ENCODE peak calls at places on chromosomes 3 and 15, in five cellular contexts. X, Q, T, Y and I are unnamed samples.

GRCh38 chr3:153052096-153052460 is 109.9 kb upstream of the RAP2B start:
- DNase-seq in Y (peak), T (no peak), Q (no peak), X (no peak), I (no peak)

GRCh38 chr3:77536038-77536775 is 496.3 kb downstream of the ROBO2 start:
- DNase-seq in X (no peak), Y (no peak), Q (no peak), T (no peak), I (peak)

GRCh38 chr3:57283366-57283765 is 9.1 kb downstream of the ASB14 start:
- DNase-seq in T (no peak), Y (no peak), X (no peak), Q (no peak), I (no peak)

GRCh38 chr15:41512512-41513281 is 930 bp downstream of the LTK start:
- DNase-seq in X (peak), Q (no peak), Y (no peak), T (no peak), I (no peak)

GRCh38 chr3:141421639-141422319 is 53.5 kb downstream of the ZBTB38 start:
- DNase-seq in Y (no peak), X (no peak), T (no peak), Q (no peak), I (no peak)

GRCh38 chr3:186639778-186640472 is at the start of gene FETUB:
- DNase-seq in T (no peak), Y (no peak), X (no peak), Q (no peak), I (no peak)

GRCh38 chr3:152031321-152031720 is 157.9 kb downstream of the SUCNR1 start:
- DNase-seq in T (no peak), Y (no peak), X (no peak), Q (no peak), I (no peak)

GRCh38 chr3:12471228-12471627 is 13.1 kb upstream of the TSEN2 start:
- DNase-seq in Y (peak), X (no peak), Q (no peak), T (no peak), I (no peak)

GRCh38 chr3:150232992-150233451 is 175.1 kb upstream of the TSC22D2 start:
- DNase-seq in X (no peak), Y (no peak), Q (no peak), T (no peak), I (no peak)

GRCh38 chr15:89812126-89812846 is 2.4 kb downstream of the ANPEP start:
- DNase-seq in T (no peak), Y (peak), X (no peak), Q (no peak), I (no peak)

DNA sequence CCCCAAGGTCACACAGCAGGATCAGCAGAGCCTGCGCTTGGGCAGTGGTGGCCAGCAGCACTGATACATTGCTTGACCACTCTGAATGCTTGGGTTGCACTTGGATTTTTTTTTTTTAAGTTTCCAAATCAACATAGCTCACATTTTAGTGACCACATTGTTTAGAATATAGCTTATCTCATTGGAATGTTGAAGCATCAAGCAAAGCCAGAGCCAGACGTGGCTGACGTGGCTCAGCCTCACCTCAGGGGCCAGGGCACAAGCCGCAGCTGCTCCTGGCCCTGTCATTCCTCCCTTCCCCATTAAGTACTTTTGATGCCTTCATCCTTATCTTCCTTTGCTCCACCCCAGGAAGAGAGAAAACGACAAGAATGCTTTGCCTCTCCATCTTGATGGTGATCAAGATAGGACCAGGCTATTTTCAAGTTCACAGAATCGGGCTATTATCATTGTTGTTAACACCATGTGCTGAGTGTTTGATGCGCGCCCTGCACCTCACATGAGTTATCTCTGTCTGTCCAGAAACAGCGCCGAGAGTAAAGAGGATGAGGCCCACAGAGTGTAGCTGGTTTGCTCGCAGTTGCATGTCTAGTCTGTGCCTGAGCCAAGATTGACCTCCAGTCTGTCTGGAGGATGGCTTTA is 75.8 kb downstream of the AAGAB start:
- DNase-seq in X (no peak), Q (no peak), T (no peak), Y (no peak), I (no peak)
- TF ChIP-seq SUZ12 in X (no peak), Q (no peak), T (no peak), Y (no peak), I (no peak)

GRCh38 chr3:24520941-24521305 is 26.3 kb upstream of the THRB start:
- DNase-seq in X (no peak), Y (peak), Q (no peak), T (no peak), I (no peak)

GRCh38 chr3:24520101-24520495 is 25.4 kb upstream of the THRB start:
- DNase-seq in Y (no peak), T (no peak), X (no peak), Q (no peak), I (no peak)

GRCh38 chr3:24521306-24522154 is 26.9 kb upstream of the THRB start:
- DNase-seq in Y (peak), Q (peak), X (peak), T (no peak), I (no peak)

GRCh38 chr3:24518990-24519367 is 24.3 kb upstream of the THRB start:
- DNase-seq in T (no peak), Y (no peak), Q (no peak), X (no peak), I (no peak)

DNA sequence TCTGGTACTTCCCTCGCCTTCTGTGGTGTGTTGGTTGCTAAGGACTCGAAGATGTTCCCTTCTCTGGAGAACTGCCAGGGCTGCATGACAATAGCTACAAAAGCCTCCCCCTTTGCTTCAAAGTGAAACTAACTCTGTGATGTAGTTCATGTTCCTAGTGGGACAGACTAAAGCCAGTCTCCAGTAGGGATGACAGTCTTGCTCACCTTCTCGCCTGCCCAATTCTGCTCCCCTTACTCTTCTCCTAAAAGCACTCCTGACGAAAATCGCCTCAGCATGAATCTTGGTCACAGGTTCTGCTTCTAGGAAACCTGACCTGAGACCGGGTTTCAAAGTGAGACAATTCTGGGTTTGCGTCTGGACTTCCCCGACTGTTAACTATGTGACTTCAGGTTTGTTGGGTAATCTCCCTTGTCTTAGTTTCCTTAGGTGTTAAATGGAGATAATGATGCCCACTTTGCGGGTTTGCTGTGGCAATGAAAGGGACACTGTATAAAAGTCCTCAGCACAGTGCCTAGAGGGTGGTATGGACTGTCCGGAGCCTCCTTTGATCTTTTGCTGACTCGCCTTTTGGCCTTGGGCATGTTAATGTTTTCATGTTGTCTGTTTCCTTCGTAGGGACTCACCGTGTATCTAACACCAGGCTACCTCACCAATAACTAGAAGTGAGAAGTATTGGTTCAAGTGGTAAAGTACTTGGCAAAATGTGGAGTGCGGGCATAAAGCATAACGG is 24.9 kb upstream of the THRB start:
- DNase-seq in X (no peak), T (peak), Q (no peak), Y (peak), I (no peak)
- TF ChIP-seq SUZ12 in X (no peak), T (no peak), Q (no peak), Y (no peak), I (no peak)

GRCh38 chr3:180646187-180646790 is 33.0 kb downstream of the CCDC39 start:
- DNase-seq in Q (no peak), T (no peak), Y (no peak), X (no peak), I (no peak)
- TF ChIP-seq SUZ12 in Q (no peak), T (no peak), Y (no peak), X (no peak), I (no peak)

DNA sequence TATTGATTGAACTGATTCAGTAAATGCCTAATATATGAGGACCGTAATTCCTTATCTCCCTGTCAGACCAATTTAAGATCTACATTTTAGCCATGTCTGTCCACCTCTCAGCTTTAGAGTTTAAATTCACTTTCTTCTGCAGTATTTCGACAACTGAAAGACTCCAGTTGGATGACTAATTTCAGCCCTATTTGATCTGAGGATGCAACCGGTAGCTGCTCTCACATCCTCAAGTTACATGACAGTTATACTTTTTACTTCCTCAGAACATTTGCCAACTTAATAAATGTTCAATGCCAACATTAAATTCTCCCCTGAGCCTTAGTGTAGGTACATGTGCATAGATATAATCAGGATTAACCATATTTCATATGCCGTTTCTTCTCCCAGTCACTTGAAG is 2.5 kb upstream of the HHLA2 start:
- DNase-seq in T (no peak), X (no peak), Y (no peak), Q (no peak), I (no peak)
- TF ChIP-seq SUZ12 in T (no peak), X (no peak), Y (no peak), Q (no peak), I (no peak)